ENCODE peak calls at places on chromosomes 16 and 17, in seven cellular contexts. Y is CD8-positive, alpha-beta T cell; G is colonic mucosa; X is CD8-positive, alpha-beta memory T cell; W is naive thymus-derived CD4-positive, alpha-beta T cell; L is HCT116; E is adrenal gland. S is an unnamed sample. For H3K4me1, the result is how much of the 10 kb centered on the place peaks cover.

GRCh38 chr17:43360739-43361498 is 37.9 kb upstream of the ARL4D start:
- DNase-seq in E (peak), L (no peak), W (peak), Y (peak), X (peak), G (peak), S (peak)

GRCh38 chr16:66640724-66641314 is 36.3 kb downstream of the CMTM3 start:
- DNase-seq in Y (no peak), G (no peak), L (no peak), E (no peak), X (no peak), W (no peak), S (no peak)

GRCh38 chr17:79776378-79777165 is 1.4 kb upstream of the CBX2 start:
- DNase-seq in W (no peak), L (no peak), Y (no peak), E (no peak), G (no peak), X (no peak), S (no peak)

GRCh38 chr17:67265620-67266019 is 20.6 kb upstream of the HELZ start:
- DNase-seq in G (no peak), X (no peak), L (no peak), W (no peak), Y (no peak), E (no peak), S (no peak)

GRCh38 chr16:75267631-75268264 is 16.3 kb upstream of the BCAR1 start:
- DNase-seq in L (peak), E (peak), G (peak), W (no peak), Y (no peak), X (no peak), S (no peak)

GRCh38 chr17:41585301-41585700 is 1.4 kb downstream of the KRT14 start:
- DNase-seq in G (no peak), E (no peak), W (no peak), X (no peak), Y (no peak), L (no peak), S (no peak)

GRCh38 chr16:70429888-70430666 is 8.8 kb downstream of the ST3GAL2 start:
- DNase-seq in E (no peak), Y (no peak), G (no peak), W (no peak), X (no peak), L (no peak), S (no peak)

GRCh38 chr17:77470800-77471733 is 330.3 kb downstream of the SEC14L1 start:
- DNase-seq in X (peak), G (no peak), W (no peak), Y (no peak), E (no peak), L (peak), S (no peak)

GRCh38 chr16:47886631-47887415 is 269.0 kb downstream of the ABCC12 start:
- DNase-seq in X (no peak), W (no peak), E (no peak), L (no peak), Y (no peak), G (no peak), S (no peak)

GRCh38 chr17:80857721-80858171 is 133.9 kb upstream of the CHMP6 start:
- DNase-seq in G (no peak), Y (no peak), X (peak), L (no peak), E (no peak), W (no peak), S (no peak)

GRCh38 chr16:85390511-85391174 is 222.5 kb upstream of the GSE1 start:
- DNase-seq in E (peak), L (peak), X (peak), W (no peak), G (peak), Y (no peak), S (no peak)

GRCh38 chr17:79683365-79683764 is 47.4 kb upstream of the ENPP7 start:
- DNase-seq in W (no peak), Y (no peak), E (no peak), G (no peak), X (no peak), L (no peak), S (no peak)

GRCh38 chr16:86298166-86299131 is 211.9 kb upstream of the FOXF1 start:
- DNase-seq in W (no peak), E (no peak), Y (no peak), G (no peak), L (no peak), X (no peak), S (no peak)

GRCh38 chr17:36674278-36674650 is 72.9 kb downstream of the MRM1 start:
- DNase-seq in G (no peak), L (no peak), X (peak), Y (peak), W (peak), E (no peak), S (peak)

GRCh38 chr16:31568577-31569359 is 41.1 kb downstream of the AHSP start:
- DNase-seq in L (no peak), W (no peak), X (no peak), Y (no peak), G (peak), E (no peak), S (no peak)

GRCh38 chr17:42428141-42428944 is 5.3 kb upstream of the CAVIN1 start:
- DNase-seq in L (peak), W (no peak), Y (peak), G (peak), E (peak), X (peak), S (peak)

GRCh38 chr17:4469552-4469951 is 29.1 kb upstream of the SPNS2 start:
- DNase-seq in G (no peak), Y (no peak), L (no peak), E (no peak), X (no peak), W (no peak), S (no peak)

GRCh38 chr17:81365601-81366585 is 29.4 kb upstream of the BAHCC1 start:
- DNase-seq in W (no peak), Y (no peak), L (peak), X (no peak), G (peak), E (peak), S (no peak)

GRCh38 chr17:77460514-77461046 is 319.8 kb downstream of the SEC14L1 start:
- DNase-seq in L (no peak), W (no peak), E (no peak), X (no peak), Y (no peak), G (no peak), S (no peak)

GRCh38 chr16:85888405-85889331 is 10.3 kb upstream of the IRF8 start:
- DNase-seq in Y (no peak), X (no peak), L (no peak), E (no peak), W (peak), G (no peak), S (no peak)

GRCh38 chr16:64211306-64211705 is 910.6 kb downstream of the CDH11 start:
- DNase-seq in X (no peak), Y (no peak), E (no peak), G (no peak), L (no peak), W (no peak), S (no peak)

GRCh38 chr16:11034005-11034404 is 89.6 kb downstream of the CLEC16A start:
- DNase-seq in E (no peak), X (no peak), Y (no peak), G (no peak), W (no peak), L (no peak), S (no peak)

GRCh38 chr17:39450051-39450450 is 1.0 kb downstream of the MED1 start:
- DNase-seq in Y (no peak), X (no peak), W (no peak), E (no peak), L (no peak), G (no peak), S (no peak)

GRCh38 chr17:79020631-79021301 is 3.2 kb upstream of the C1QTNF1 start:
- DNase-seq in G (no peak), L (no peak), E (peak), W (no peak), X (no peak), Y (no peak), S (no peak)

GRCh38 chr17:56661906-56662305 is 68.4 kb downstream of the NOG start:
- DNase-seq in G (no peak), Y (no peak), X (no peak), L (peak), W (no peak), E (no peak), S (no peak)

GRCh38 chr17:1452836-1453235 is 3.2 kb downstream of the CRK start:
- DNase-seq in Y (no peak), X (no peak), W (no peak), E (no peak), L (no peak), G (no peak), S (no peak)

GRCh38 chr16:66786551-66786950 is 14.8 kb downstream of the TERB1 start:
- DNase-seq in E (no peak), W (no peak), Y (no peak), X (no peak), G (no peak), L (no peak), S (no peak)

GRCh38 chr17:77875051-77875780 is 83.3 kb upstream of the TNRC6C start:
- DNase-seq in G (no peak), W (no peak), L (no peak), Y (no peak), X (no peak), E (no peak), S (no peak)

GRCh38 chr17:64418506-64419339 is 28.1 kb upstream of the PECAM1 start:
- DNase-seq in W (no peak), Y (no peak), L (peak), X (no peak), E (no peak), G (no peak), S (no peak)

GRCh38 chr16:12406840-12407690 is 396.6 kb downstream of the CPPED1 start:
- DNase-seq in L (no peak), Y (no peak), G (no peak), E (no peak), W (no peak), X (no peak), S (no peak)

GRCh38 chr17:17870292-17870691 is 33.5 kb upstream of the SREBF1 start:
- DNase-seq in X (no peak), L (no peak), W (no peak), E (no peak), Y (no peak), G (no peak), S (no peak)

GRCh38 chr17:44119798-44120197 is 3.6 kb downstream of the HDAC5 start:
- DNase-seq in X (no peak), L (no peak), E (no peak), Y (no peak), W (no peak), G (no peak), S (no peak)

GRCh38 chr17:74424117-74424516 is 7.8 kb upstream of the GPRC5C start:
- DNase-seq in X (no peak), E (no peak), L (no peak), G (no peak), Y (no peak), W (no peak), S (no peak)

GRCh38 chr16:2039286-2040030 is 8.2 kb downstream of the NTHL1 start:
- DNase-seq in E (no peak), Y (no peak), W (no peak), L (no peak), G (peak), X (no peak), S (no peak)

GRCh38 chr16:30139895-30140481 is 17.0 kb upstream of the MAPK3 start:
- DNase-seq in L (no peak), Y (no peak), X (no peak), G (peak), W (no peak), E (no peak), S (no peak)

GRCh38 chr16:30136971-30137601 is 14.1 kb upstream of the MAPK3 start:
- DNase-seq in L (no peak), E (no peak), W (no peak), Y (no peak), X (no peak), G (no peak), S (no peak)

GRCh38 chr16:30141750-30142149 is 18.7 kb upstream of the MAPK3 start:
- DNase-seq in W (no peak), Y (no peak), G (no peak), E (no peak), L (no peak), X (no peak), S (no peak)

GRCh38 chr16:30142672-30143346 is 19.8 kb upstream of the MAPK3 start:
- DNase-seq in E (no peak), X (peak), G (no peak), W (no peak), Y (peak), L (no peak), S (no peak)

DNA sequence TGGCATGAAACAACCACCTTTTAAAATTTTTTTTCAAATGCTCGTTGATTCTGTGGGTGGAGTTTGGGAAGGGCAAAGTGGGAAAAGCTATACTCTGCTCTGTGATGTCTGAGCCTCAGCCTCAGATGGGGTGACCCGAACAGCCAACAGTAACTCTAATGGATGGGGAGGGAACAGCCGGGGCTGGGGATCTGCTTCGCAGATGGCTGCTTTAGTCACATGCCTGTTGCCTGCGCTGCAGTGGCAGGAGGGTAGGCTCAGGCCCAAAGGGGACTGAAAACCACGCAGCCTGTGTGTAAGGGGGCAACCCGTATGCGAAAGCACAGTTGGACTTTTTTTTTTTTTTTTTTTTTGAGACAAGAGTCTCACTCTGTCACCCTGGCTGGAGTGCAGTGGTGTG is 14.9 kb upstream of the MAPK3 start:
- DNase-seq in X (no peak), Y (no peak), G (no peak), E (no peak), L (no peak), W (no peak), S (no peak)
- H3K4me1 ChIP-seq in X (under half), Y (under half), G (under half), E (under half), L (under half), W (under half), S (under half)

DNA sequence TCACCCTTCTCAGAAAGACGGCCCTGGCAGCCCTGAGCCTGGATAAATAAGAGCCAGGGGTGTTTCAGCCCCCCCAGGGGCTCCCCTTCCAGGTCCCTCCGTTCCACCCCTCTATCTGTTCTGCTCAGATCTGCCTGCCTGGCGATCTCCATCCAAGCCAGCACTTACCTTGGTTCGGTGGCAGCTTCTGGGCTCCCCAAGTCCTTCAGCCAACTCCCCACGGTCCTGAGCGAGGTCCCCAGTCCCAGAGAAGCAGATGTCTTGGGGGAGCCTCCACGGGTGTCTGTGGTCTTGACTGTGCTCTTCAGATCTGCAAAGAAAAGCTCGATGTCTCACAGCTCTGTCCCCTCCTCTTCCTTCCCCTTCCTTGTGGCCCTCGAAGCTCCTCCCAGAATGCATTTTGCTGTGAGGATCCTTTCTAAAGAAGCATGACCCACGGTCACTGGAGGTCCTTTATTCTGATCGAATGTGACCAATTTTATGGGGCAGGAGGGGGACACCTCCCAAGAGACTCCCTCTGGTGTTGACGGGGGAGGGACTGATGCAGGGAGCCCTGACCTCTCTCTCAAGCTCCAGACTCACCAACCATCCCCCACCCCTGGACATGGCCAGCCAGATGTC is at the start of gene PIK3R6:
- DNase-seq in E (no peak), L (no peak), G (no peak), X (no peak), Y (peak), W (no peak), S (no peak)
- H3K4me1 ChIP-seq in E (under half), L (under half), G (under half), X (under half), Y (under half), W (under half), S (under half)

DNA sequence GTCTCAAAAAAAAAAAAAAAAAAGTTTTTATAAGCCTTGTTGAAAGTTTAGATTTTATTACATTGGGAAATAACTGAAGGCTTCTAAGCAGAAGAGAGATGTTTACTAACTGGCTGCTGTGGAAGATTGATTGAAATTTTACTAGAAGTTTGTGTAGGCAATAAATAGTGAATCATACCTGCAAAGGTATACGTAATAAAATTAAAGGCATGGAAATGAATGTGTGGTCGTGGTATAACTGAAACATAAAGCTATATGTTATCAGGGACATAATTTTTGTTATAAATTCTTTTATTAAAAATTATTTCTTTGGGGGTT is 8.7 kb downstream of the LUC7L3 start:
- DNase-seq in G (no peak), L (no peak), E (no peak), W (no peak), Y (no peak), X (no peak), S (no peak)
- H3K4me1 ChIP-seq in G (under half), L (under half), E (under half), W (half or more), Y (half or more), X (half or more), S (under half)

GRCh38 chr16:3643095-3643730 is 11.3 kb upstream of the DNASE1 start:
- DNase-seq in X (no peak), G (no peak), E (peak), W (peak), L (no peak), Y (no peak), S (no peak)
- H3K4me1 ChIP-seq in X (under half), G (under half), E (under half), W (under half), L (under half), Y (under half), S (under half)

DNA sequence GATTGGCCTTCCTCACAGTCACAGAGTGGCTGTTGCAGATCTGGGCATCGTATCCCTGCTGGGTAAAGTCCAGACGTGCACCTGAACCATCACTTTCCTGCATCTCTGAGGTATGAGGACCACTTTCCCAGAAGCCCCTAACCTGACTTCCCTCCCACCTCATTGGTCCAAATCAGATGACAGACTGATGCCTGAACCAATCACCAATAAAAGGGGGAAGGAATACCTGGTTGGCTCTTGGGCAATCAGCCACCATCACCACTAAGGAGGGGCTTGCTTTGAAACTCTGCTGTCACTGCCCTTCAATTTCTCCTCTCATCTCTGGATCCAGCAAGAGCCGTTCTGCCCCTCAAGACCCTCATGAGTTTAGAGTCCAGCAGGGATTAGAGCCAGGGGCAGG is 13.6 kb upstream of the WFDC1 start:
- DNase-seq in L (peak), W (no peak), G (no peak), Y (no peak), E (no peak), X (no peak), S (no peak)
- H3K4me1 ChIP-seq in L (under half), W (under half), G (under half), Y (under half), E (under half), X (under half), S (under half)